ENCODE peak calls at places on chromosome 11, in eight cellular contexts. G, M, D, R, S, A, H and T are unnamed samples.

GRCh38 chr11:119421351-119421750 is 1.6 kb downstream of the THY1 start:
- DNase-seq in H (no peak), A (no peak), G (no peak), R (no peak), S (no peak), M (no peak), D (no peak), T (no peak)

GRCh38 chr11:47413908-47414684 is 5.7 kb downstream of the SLC39A13 start:
- DNase-seq in R (no peak), D (no peak), A (no peak), G (no peak), M (peak), S (peak), H (no peak), T (no peak)

GRCh38 chr11:71333473-71333872 is 81.1 kb upstream of the SHANK2 start:
- DNase-seq in H (no peak), A (no peak), G (no peak), M (no peak), R (no peak), S (no peak), D (no peak), T (no peak)

GRCh38 chr11:11243258-11243789 is 109.7 kb downstream of the CSNK2A3 start:
- DNase-seq in S (no peak), M (no peak), G (no peak), R (no peak), D (no peak), A (no peak), H (no peak), T (no peak)

GRCh38 chr11:2804701-2805387 is 80.7 kb downstream of the CDKN1C start:
- DNase-seq in H (no peak), R (no peak), G (no peak), S (no peak), A (no peak), D (no peak), M (no peak), T (no peak)

GRCh38 chr11:117203069-117203407 is 3.9 kb downstream of the TAGLN start:
- DNase-seq in S (no peak), G (no peak), H (no peak), M (no peak), A (no peak), D (no peak), R (no peak), T (no peak)

GRCh38 chr11:834371-835316 is 1.9 kb downstream of the CD151 start:
- DNase-seq in S (peak), A (no peak), H (no peak), D (peak), G (no peak), R (no peak), M (peak), T (peak)

GRCh38 chr11:62411524-62411923 is 7.3 kb upstream of the SCGB1A1 start:
- DNase-seq in G (no peak), A (no peak), R (no peak), M (no peak), S (no peak), D (no peak), H (no peak), T (no peak)

GRCh38 chr11:87398913-87399312 is 361.2 kb downstream of the TMEM135 start:
- DNase-seq in A (no peak), R (no peak), D (no peak), S (no peak), M (no peak), H (no peak), G (no peak), T (no peak)

GRCh38 chr11:61657566-61657965 is 22.6 kb upstream of the DAGLA start:
- DNase-seq in A (no peak), S (no peak), M (no peak), H (no peak), G (no peak), D (no peak), R (no peak), T (no peak)

GRCh38 chr11:12094872-12095800 is 15.3 kb upstream of the MICAL2 start:
- DNase-seq in D (no peak), G (no peak), R (no peak), A (no peak), M (no peak), H (no peak), S (no peak), T (no peak)

GRCh38 chr11:28003615-28004014 is 104.3 kb downstream of the KIF18A start:
- DNase-seq in D (no peak), A (no peak), H (no peak), S (no peak), M (no peak), R (no peak), G (no peak), T (no peak)

GRCh38 chr11:70016666-70017347 is 61.3 kb upstream of the ANO1 start:
- DNase-seq in A (no peak), M (peak), S (peak), H (no peak), G (no peak), D (peak), R (no peak), T (peak)

GRCh38 chr11:111426615-111427014 is 47.5 kb upstream of the POU2AF1 start:
- DNase-seq in M (no peak), S (no peak), D (no peak), R (no peak), A (no peak), G (no peak), H (no peak), T (no peak)

GRCh38 chr11:30889116-30889765 is 303.1 kb upstream of the MPPED2 start:
- DNase-seq in M (no peak), G (no peak), H (no peak), D (no peak), A (no peak), S (peak), R (no peak), T (peak)

GRCh38 chr11:15835705-15836411 is 520.5 kb downstream of the SOX6 start:
- DNase-seq in R (no peak), D (no peak), H (no peak), M (no peak), S (no peak), G (no peak), A (no peak), T (no peak)

GRCh38 chr11:57318178-57318577 is 6.6 kb downstream of the TNKS1BP1 start:
- DNase-seq in H (no peak), R (no peak), A (no peak), M (no peak), S (no peak), G (no peak), D (no peak), T (no peak)

GRCh38 chr11:109553284-109553683 is 131.3 kb downstream of the C11orf87 start:
- DNase-seq in G (no peak), S (no peak), A (no peak), R (no peak), D (no peak), M (no peak), H (no peak), T (no peak)

GRCh38 chr11:75342966-75343870 is 8.2 kb downstream of the ARRB1 start:
- DNase-seq in M (no peak), A (no peak), G (no peak), H (no peak), S (no peak), D (no peak), R (no peak), T (no peak)

GRCh38 chr11:17864478-17864941 is 129.9 kb downstream of the KCNC1 start:
- DNase-seq in D (no peak), H (peak), R (no peak), M (no peak), A (no peak), G (no peak), S (no peak), T (no peak)

GRCh38 chr11:70568504-70569172 is 170.3 kb downstream of the CTTN start:
- DNase-seq in D (peak), A (no peak), G (no peak), R (no peak), S (peak), M (no peak), H (no peak), T (peak)

GRCh38 chr11:75773595-75774353 is 5.2 kb downstream of the DGAT2 start:
- DNase-seq in D (no peak), A (no peak), M (no peak), R (no peak), S (no peak), G (no peak), H (no peak), T (no peak)